ENCODE peak calls at places on chromosomes 3 and 15, in seven cellular contexts. A, V, S, K, L, R and T are unnamed samples.

GRCh38 chr3:55668359-55668758 is 181.3 kb upstream of the WNT5A start:
- DNase-seq in S (no peak), K (no peak), V (no peak), R (no peak), A (no peak), L (no peak), T (no peak)

GRCh38 chr15:44296625-44297524 is 8.4 kb downstream of the GOLM2 start:
- DNase-seq in K (peak; percentile 18), S (peak; percentile 29), R (no peak), V (peak; percentile 61), A (no peak), L (no peak), T (no peak)

GRCh38 chr3:81245505-81245904 is 515.9 kb downstream of the GBE1 start:
- DNase-seq in R (no peak), V (no peak), A (no peak), K (no peak), S (no peak), L (no peak), T (no peak)

GRCh38 chr3:152942366-152942765 is 107.4 kb downstream of the P2RY1 start:
- DNase-seq in L (no peak), A (no peak), S (no peak), R (no peak), K (no peak), V (peak; percentile 56), T (no peak)

GRCh38 chr15:80456517-80457497 is 52.6 kb downstream of the ARNT2 start:
- DNase-seq in L (no peak), K (no peak), R (no peak), A (no peak), V (no peak), S (peak; percentile 62), T (no peak)

GRCh38 chr15:49855917-49856637 is 235.2 kb downstream of the DTWD1 start:
- DNase-seq in L (no peak), K (no peak), V (no peak), A (no peak), R (no peak), S (peak; percentile 100), T (no peak)

GRCh38 chr3:169764164-169764452 is 752 bp downstream of the TERC start:
- DNase-seq in V (no peak), A (no peak), R (no peak), K (no peak), S (peak; percentile 68), L (no peak), T (no peak)

GRCh38 chr15:82047493-82048446 is 2.0 kb upstream of the MEX3B start:
- DNase-seq in V (peak; percentile 30), L (no peak), S (peak; percentile 28), R (no peak), A (peak; percentile 37), K (peak; percentile 51), T (no peak)

GRCh38 chr3:44130249-44130648 is 111.4 kb upstream of the TOPAZ1 start:
- DNase-seq in L (no peak), K (no peak), A (no peak), S (no peak), V (no peak), R (no peak), T (no peak)

GRCh38 chr15:89664951-89665350 is 9.7 kb upstream of the KIF7 start:
- DNase-seq in S (no peak), R (no peak), A (no peak), L (no peak), K (no peak), V (no peak), T (no peak)

GRCh38 chr3:53040361-53040820 is 5.5 kb downstream of the SFMBT1 start:
- DNase-seq in V (peak; percentile 78), A (no peak), L (peak; percentile 37), R (no peak), K (no peak), S (no peak), T (no peak)

GRCh38 chr3:165697910-165698309 is 139.3 kb downstream of the BCHE start:
- DNase-seq in V (no peak), L (no peak), A (no peak), S (no peak), K (no peak), R (no peak), T (no peak)

GRCh38 chr3:142960322-142960850 is 3.1 kb downstream of the PAQR9 start:
- DNase-seq in R (no peak), S (no peak), V (no peak), K (no peak), L (peak; percentile 39), A (no peak), T (no peak)

GRCh38 chr3:120052225-120052624 is 42.0 kb downstream of the GSK3B start:
- DNase-seq in A (no peak), S (no peak), L (no peak), V (no peak), K (no peak), R (no peak), T (no peak)

GRCh38 chr3:77931272-77932009 is 891.5 kb downstream of the ROBO2 start:
- DNase-seq in R (no peak), K (no peak), L (no peak), A (no peak), V (no peak), S (peak; percentile 92), T (no peak)

GRCh38 chr3:177591371-177591770 is 394.1 kb upstream of the TBL1XR1 start:
- DNase-seq in V (peak; percentile 96), L (no peak), R (no peak), K (no peak), S (no peak), A (no peak), T (no peak)

GRCh38 chr3:168040624-168041208 is 55.0 kb downstream of the GOLIM4 start:
- DNase-seq in L (no peak), V (peak; percentile 29), A (no peak), R (peak; percentile 50), K (peak; percentile 37), S (peak; percentile 90), T (no peak)

GRCh38 chr3:66276705-66277274 is 56.0 kb downstream of the SLC25A26 start:
- DNase-seq in L (no peak), R (peak; percentile 84), V (peak; percentile 42), K (peak; percentile 88), A (peak; percentile 72), S (peak; percentile 87), T (peak; percentile 54)

GRCh38 chr15:87874896-87875661 is 381.5 kb downstream of the NTRK3 start:
- DNase-seq in S (peak; percentile 35), V (no peak), A (no peak), L (no peak), R (peak; percentile 66), K (no peak), T (no peak)

GRCh38 chr15:87871130-87871737 is 385.3 kb downstream of the NTRK3 start:
- DNase-seq in S (peak; percentile 14), L (no peak), V (no peak), R (no peak), A (no peak), K (no peak), T (no peak)

GRCh38 chr15:87866961-87867360 is 389.6 kb downstream of the NTRK3 start:
- DNase-seq in A (no peak), R (peak; percentile 95), L (no peak), S (no peak), V (no peak), K (no peak), T (no peak)

GRCh38 chr15:87873501-87873900 is 383.0 kb downstream of the NTRK3 start:
- DNase-seq in S (peak; percentile 6), K (no peak), V (no peak), R (no peak), A (no peak), L (no peak), T (no peak)

DNA sequence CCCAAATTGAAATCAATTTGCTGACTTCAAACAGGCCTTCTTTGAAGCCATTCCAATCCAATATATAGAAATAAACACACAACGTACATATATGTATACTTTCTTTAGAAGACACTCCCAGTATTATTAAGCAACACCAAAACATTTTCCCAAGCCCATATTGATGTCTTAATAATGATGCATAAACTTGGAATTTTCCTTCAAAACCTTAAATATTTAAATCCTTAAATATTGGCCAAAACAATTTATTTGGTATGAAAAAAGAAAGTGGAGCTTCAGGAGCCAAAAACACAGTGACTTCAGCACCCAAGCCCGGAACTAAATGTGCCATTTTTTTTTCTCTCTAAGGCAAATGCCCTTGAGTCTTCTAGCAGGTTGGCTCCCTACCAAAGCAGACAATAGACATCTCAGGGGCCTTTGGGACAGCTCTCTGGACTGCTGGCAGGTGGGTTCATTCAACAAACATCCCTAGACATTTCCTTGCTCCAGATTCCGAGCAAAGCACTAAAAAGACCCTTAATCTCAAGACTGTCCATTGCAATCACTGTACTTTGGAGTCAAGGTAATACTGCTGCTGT is 384.7 kb downstream of the NTRK3 start:
- DNase-seq in K (no peak), V (no peak), L (no peak), R (no peak), S (peak; percentile 8), A (no peak), T (no peak)
- H3K27ac ChIP-seq in K (no peak overlapping the region), V (no peak overlapping the region), L (no peak overlapping the region), R (no peak overlapping the region), S (no peak overlapping the region), A (no peak overlapping the region), T (no peak overlapping the region)

GRCh38 chr15:67035886-67036285 is 29.5 kb upstream of the SMAD3 start:
- DNase-seq in V (no peak), R (no peak), K (no peak), L (no peak), S (no peak), A (no peak), T (no peak)

GRCh38 chr15:67032608-67033007 is 32.8 kb upstream of the SMAD3 start:
- DNase-seq in L (no peak), V (no peak), R (no peak), K (no peak), A (no peak), S (no peak), T (no peak)

GRCh38 chr15:67033012-67033411 is 32.4 kb upstream of the SMAD3 start:
- DNase-seq in R (no peak), K (no peak), S (no peak), V (no peak), L (no peak), A (peak; percentile 72), T (peak; percentile 16)

GRCh38 chr15:67031321-67031720 is 34.1 kb upstream of the SMAD3 start:
- DNase-seq in V (no peak), A (no peak), R (no peak), K (no peak), L (no peak), S (no peak), T (no peak)

DNA sequence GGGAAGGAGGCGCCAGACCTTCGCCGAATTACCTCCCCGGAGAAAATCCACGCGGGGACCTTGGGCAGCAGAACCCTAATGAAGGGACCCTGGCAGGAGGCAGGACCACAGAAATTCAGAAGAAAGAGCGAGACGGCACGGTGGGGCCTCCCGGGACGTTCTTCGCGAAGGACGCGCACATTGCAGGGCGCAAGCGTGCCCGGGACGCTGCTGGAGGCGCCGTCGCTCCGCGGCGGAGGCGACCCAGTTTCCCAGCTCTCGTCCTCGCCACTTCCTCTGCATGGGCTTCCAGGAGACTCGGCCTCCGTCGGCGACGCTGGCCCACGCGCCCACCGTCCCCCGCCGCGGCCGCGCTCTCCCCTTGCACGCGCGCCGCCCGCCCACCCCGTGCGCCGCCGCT is 31.9 kb upstream of the SMAD3 start:
- DNase-seq in K (no peak), R (peak; percentile 74), S (no peak), A (no peak), V (no peak), L (no peak), T (no peak)
- H3K4me3 ChIP-seq in K (no peak overlapping the region), R (peak overlapping the region; percentile 26), S (no peak overlapping the region), A (no peak overlapping the region), V (no peak overlapping the region), L (peak overlapping the region; percentile 56), T (peak overlapping the region; percentile 62)

GRCh38 chr3:185920168-185920567 is 17.6 kb downstream of the TRA2B start:
- DNase-seq in L (no peak), K (no peak), R (no peak), A (no peak), V (no peak), S (no peak), T (no peak)
- H3K36me3 ChIP-seq in L (peaks cover 93% of the 10 kb centered on the region), K (peaks cover 29% of the 10 kb centered on the region), R (peaks cover 100% of the 10 kb centered on the region), A (peaks cover 99% of the 10 kb centered on the region), V (peaks cover 83% of the 10 kb centered on the region), S (peaks cover 18% of the 10 kb centered on the region), T (peaks cover 97% of the 10 kb centered on the region)

GRCh38 chr15:92821491-92822116 is 78.5 kb upstream of the CHD2 start:
- DNase-seq in A (no peak), V (peak; percentile 75), L (no peak), K (no peak), S (no peak), R (no peak), T (no peak)
- H3K27ac ChIP-seq in A (no peak overlapping the region), V (peak overlapping the region; percentile 26), L (no peak overlapping the region), K (no peak overlapping the region), S (no peak overlapping the region), R (peak overlapping the region; percentile 69), T (no peak overlapping the region)